ENCODE peak calls at places on chromosomes 7 and 10, in nine cellular contexts. B is COR-L47; Y is aorta; V is NCI-H446; F is glutamatergic neuron; C is M059J; X is neural crest cell; K is activated CD8-positive, alpha-beta memory T cell treated with anti-CD3 and anti-CD28 coated beads for 24 hours; A is activated T-helper 1 cell treated with anti-CD3 and anti-CD28 coated beads, Interleukin-2, amount 50 U/mL, for 16 hours. W is an unnamed sample.

GRCh38 chr7:142459557-142459963 is 201.7 kb upstream of the PRSS58 start:
- DNase-seq in B (peak), Y (no peak), V (no peak), F (no peak), C (peak), X (peak), K (no peak), A (no peak), W (peak)

GRCh38 chr10:120729508-120729907 is 121.7 kb upstream of the WDR11 start:
- DNase-seq in B (no peak), Y (no peak), V (peak), F (no peak), C (no peak), X (no peak), K (no peak), A (no peak), W (no peak)

GRCh38 chr10:17067549-17068264 is 61.9 kb downstream of the CUBN start:
- DNase-seq in B (no peak), Y (no peak), V (no peak), F (no peak), C (peak), X (no peak), K (no peak), A (no peak), W (no peak)

GRCh38 chr10:121566755-121567154 is 31.5 kb downstream of the FGFR2 start:
- DNase-seq in B (no peak), Y (no peak), V (no peak), F (no peak), C (no peak), X (no peak), K (no peak), A (no peak), W (no peak)

GRCh38 chr10:70324951-70325781 is 41.4 kb upstream of the NPFFR1 start:
- DNase-seq in B (no peak), Y (no peak), V (no peak), F (no peak), C (no peak), X (no peak), K (no peak), A (no peak), W (no peak)

GRCh38 chr7:524800-525199 is 5.2 kb upstream of the PDGFA start:
- DNase-seq in B (no peak), Y (no peak), V (no peak), F (no peak), C (no peak), X (no peak), K (no peak), A (no peak), W (no peak)

GRCh38 chr7:151311294-151311864 is 30.2 kb upstream of the NUB1 start:
- DNase-seq in B (peak), Y (no peak), V (no peak), F (peak), C (peak), X (no peak), K (no peak), A (no peak), W (no peak)

GRCh38 chr10:3173173-3173878 is 744 bp upstream of the PITRM1 start:
- DNase-seq in B (peak), Y (no peak), V (no peak), F (no peak), C (no peak), X (no peak), K (no peak), A (no peak), W (no peak)

GRCh38 chr10:103062854-103063642 is 130.0 kb downstream of the NT5C2 start:
- DNase-seq in B (no peak), Y (no peak), V (no peak), F (no peak), C (peak), X (no peak), K (no peak), A (no peak), W (no peak)

GRCh38 chr7:7292608-7293007 is 110.3 kb downstream of the C1GALT1 start:
- DNase-seq in B (no peak), Y (no peak), V (no peak), F (no peak), C (no peak), X (no peak), K (no peak), A (no peak), W (no peak)

GRCh38 chr10:15595260-15595659 is 124.5 kb downstream of the ITGA8 start:
- DNase-seq in B (no peak), Y (no peak), V (no peak), F (no peak), C (peak), X (no peak), K (no peak), A (no peak), W (no peak)

GRCh38 chr10:35231646-35232045 is 104.7 kb upstream of the CCNY start:
- DNase-seq in B (no peak), Y (no peak), V (no peak), F (no peak), C (no peak), X (no peak), K (no peak), A (no peak), W (no peak)

GRCh38 chr10:126171555-126171954 is 216.7 kb downstream of the ADAM12 start:
- DNase-seq in B (no peak), Y (no peak), V (no peak), F (no peak), C (peak), X (no peak), K (no peak), A (no peak), W (peak)

GRCh38 chr10:5534880-5535856 is 10.4 kb downstream of the CALML3 start:
- DNase-seq in B (no peak), Y (no peak), V (no peak), F (no peak), C (no peak), X (no peak), K (no peak), A (no peak), W (peak)

GRCh38 chr7:35624299-35625186 is 70.4 kb downstream of the HERPUD2 start:
- DNase-seq in B (peak), Y (no peak), V (no peak), F (peak), C (peak), X (peak), K (peak), A (no peak), W (peak)

GRCh38 chr7:74134117-74134539 is 40.0 kb upstream of the EIF4H start:
- DNase-seq in B (no peak), Y (no peak), V (no peak), F (no peak), C (peak), X (no peak), K (no peak), A (no peak), W (no peak)

GRCh38 chr7:122535086-122535485 is 163.8 kb downstream of the RNF133 start:
- DNase-seq in B (no peak), Y (no peak), V (no peak), F (no peak), C (no peak), X (no peak), K (no peak), A (no peak), W (no peak)

GRCh38 chr7:122677149-122677548 is 21.8 kb downstream of the RNF133 start:
- DNase-seq in B (no peak), Y (no peak), V (no peak), F (no peak), C (no peak), X (no peak), K (no peak), A (no peak), W (no peak)

GRCh38 chr7:72467237-72467636 is 55.1 kb upstream of the CALN1 start:
- DNase-seq in B (no peak), Y (no peak), V (no peak), F (no peak), C (no peak), X (no peak), K (no peak), A (no peak), W (no peak)

GRCh38 chr7:45031829-45032228 is 31.8 kb downstream of the CCM2 start:
- DNase-seq in B (peak), Y (no peak), V (no peak), F (no peak), C (no peak), X (no peak), K (peak), A (no peak), W (no peak)

GRCh38 chr10:99994801-99995200 is 14.9 kb downstream of the DNMBP start:
- DNase-seq in B (no peak), Y (no peak), V (no peak), F (no peak), C (no peak), X (no peak), K (no peak), A (no peak), W (no peak)

GRCh38 chr7:1531263-1531978 is 919 bp downstream of the MAFK start:
- DNase-seq in B (no peak), Y (peak), V (no peak), F (no peak), C (peak), X (no peak), K (peak), A (peak), W (peak)

GRCh38 chr10:4902571-4903011 is 60.6 kb upstream of the AKR1C1 start:
- DNase-seq in B (no peak), Y (no peak), V (no peak), F (no peak), C (peak), X (no peak), K (no peak), A (no peak), W (no peak)

GRCh38 chr10:99921948-99922347 is 87.8 kb downstream of the DNMBP start:
- DNase-seq in B (no peak), Y (no peak), V (no peak), F (no peak), C (peak), X (no peak), K (no peak), A (no peak), W (no peak)

GRCh38 chr7:42964849-42965805 is 33.0 kb downstream of the MRPL32 start:
- DNase-seq in B (no peak), Y (no peak), V (no peak), F (no peak), C (no peak), X (no peak), K (no peak), A (no peak), W (no peak)

GRCh38 chr10:23695825-23696420 is 257.0 kb downstream of the OTUD1 start:
- DNase-seq in B (no peak), Y (no peak), V (no peak), F (no peak), C (no peak), X (no peak), K (no peak), A (no peak), W (no peak)

GRCh38 chr10:74825371-74826141 is 844 bp upstream of the KAT6B start:
- DNase-seq in B (peak), Y (no peak), V (no peak), F (peak), C (no peak), X (peak), K (peak), A (peak), W (no peak)

GRCh38 chr10:70828923-70829322 is 13.2 kb downstream of the SGPL1 start:
- DNase-seq in B (no peak), Y (no peak), V (no peak), F (no peak), C (no peak), X (no peak), K (no peak), A (no peak), W (no peak)

GRCh38 chr7:138665249-138665648 is 35.9 kb downstream of the SVOPL start:
- DNase-seq in B (no peak), Y (no peak), V (no peak), F (no peak), C (no peak), X (no peak), K (no peak), A (no peak), W (no peak)

GRCh38 chr10:6174201-6174874 is 28.4 kb upstream of the PFKFB3 start:
- DNase-seq in B (no peak), Y (no peak), V (no peak), F (no peak), C (no peak), X (no peak), K (no peak), A (no peak), W (no peak)

W was measured in astrocyte of the spinal cord.